ENCODE peak calls at places on chromosomes 3 and 15, in seven cellular contexts. One of them, this sample, is unnamed. For H3K27me3, the result is how much of the 10 kb centered on the place peaks cover.

GRCh38 chr3:27224197-27224596 is 145.0 kb downstream of the NEK10 start:
- DNase-seq in H1: no peak
- DNase-seq in trophoblast cell: no peak
- DNase-seq in H9: no peak
- DNase-seq in IMR-90: peak
- DNase-seq in mesenchymal stem cell: no peak
- DNase-seq in neuronal stem cell: no peak
- DNase-seq in this sample: no peak

GRCh38 chr3:177488740-177489139 is 291.5 kb upstream of the TBL1XR1 start:
- DNase-seq in trophoblast cell: no peak
- DNase-seq in neuronal stem cell: no peak
- DNase-seq in IMR-90: no peak
- DNase-seq in H1: no peak
- DNase-seq in H9: no peak
- DNase-seq in mesenchymal stem cell: no peak
- DNase-seq in this sample: no peak

GRCh38 chr15:52181938-52182780 is 9.0 kb downstream of the GNB5 start:
- DNase-seq in H9: no peak
- DNase-seq in neuronal stem cell: no peak
- DNase-seq in IMR-90: no peak
- DNase-seq in trophoblast cell: peak
- DNase-seq in mesenchymal stem cell: no peak
- DNase-seq in H1: no peak
- DNase-seq in this sample: no peak

GRCh38 chr15:89648106-89649012 is 6.9 kb downstream of the KIF7 start:
- DNase-seq in neuronal stem cell: no peak
- DNase-seq in H9: peak
- DNase-seq in mesenchymal stem cell: no peak
- DNase-seq in IMR-90: no peak
- DNase-seq in H1: peak
- DNase-seq in trophoblast cell: peak
- DNase-seq in this sample: no peak

GRCh38 chr3:65575376-65575840 is 463.3 kb downstream of the MAGI1 start:
- DNase-seq in H1: no peak
- DNase-seq in neuronal stem cell: no peak
- DNase-seq in trophoblast cell: peak
- DNase-seq in IMR-90: peak
- DNase-seq in H9: no peak
- DNase-seq in mesenchymal stem cell: peak
- DNase-seq in this sample: no peak

GRCh38 chr15:42494998-42495360 is 455 bp upstream of the SNAP23 start:
- DNase-seq in H9: no peak
- DNase-seq in trophoblast cell: peak
- DNase-seq in H1: no peak
- DNase-seq in neuronal stem cell: peak
- DNase-seq in IMR-90: peak
- DNase-seq in mesenchymal stem cell: peak
- DNase-seq in this sample: peak

GRCh38 chr3:115986555-115987207 is 363.4 kb downstream of the GAP43 start:
- DNase-seq in mesenchymal stem cell: peak
- DNase-seq in IMR-90: peak
- DNase-seq in H1: no peak
- DNase-seq in neuronal stem cell: no peak
- DNase-seq in H9: peak
- DNase-seq in trophoblast cell: peak
- DNase-seq in this sample: peak

GRCh38 chr3:54355795-54356194 is 233.4 kb downstream of the CACNA2D3 start:
- DNase-seq in H9: no peak
- DNase-seq in H1: no peak
- DNase-seq in trophoblast cell: no peak
- DNase-seq in neuronal stem cell: no peak
- DNase-seq in IMR-90: no peak
- DNase-seq in mesenchymal stem cell: no peak
- DNase-seq in this sample: no peak

GRCh38 chr15:92818658-92819311 is 81.3 kb upstream of the CHD2 start:
- DNase-seq in H9: no peak
- DNase-seq in trophoblast cell: peak
- DNase-seq in IMR-90: no peak
- DNase-seq in mesenchymal stem cell: no peak
- DNase-seq in H1: no peak
- DNase-seq in neuronal stem cell: no peak
- DNase-seq in this sample: peak

GRCh38 chr3:179861292-179861691 is 175.4 kb downstream of the PEX5L start:
- DNase-seq in mesenchymal stem cell: no peak
- DNase-seq in IMR-90: no peak
- DNase-seq in H1: no peak
- DNase-seq in neuronal stem cell: no peak
- DNase-seq in trophoblast cell: no peak
- DNase-seq in H9: no peak
- DNase-seq in this sample: no peak

GRCh38 chr15:55784284-55784683 is 41.3 kb upstream of the PRTG start:
- DNase-seq in IMR-90: no peak
- DNase-seq in H1: no peak
- DNase-seq in mesenchymal stem cell: peak
- DNase-seq in H9: no peak
- DNase-seq in trophoblast cell: no peak
- DNase-seq in neuronal stem cell: no peak
- DNase-seq in this sample: peak

GRCh38 chr15:66646308-66646707 is 55.7 kb upstream of the SMAD6 start:
- DNase-seq in H9: no peak
- DNase-seq in trophoblast cell: no peak
- DNase-seq in mesenchymal stem cell: peak
- DNase-seq in IMR-90: no peak
- DNase-seq in H1: no peak
- DNase-seq in neuronal stem cell: no peak
- DNase-seq in this sample: no peak

GRCh38 chr3:17810759-17811158 is 68.3 kb upstream of the TBC1D5 start:
- DNase-seq in H1: no peak
- DNase-seq in trophoblast cell: peak
- DNase-seq in neuronal stem cell: no peak
- DNase-seq in IMR-90: peak
- DNase-seq in mesenchymal stem cell: peak
- DNase-seq in H9: no peak
- DNase-seq in this sample: peak

GRCh38 chr3:197337656-197338055 is 39.2 kb upstream of the DLG1 start:
- DNase-seq in H1: peak
- DNase-seq in H9: no peak
- DNase-seq in neuronal stem cell: no peak
- DNase-seq in IMR-90: peak
- DNase-seq in trophoblast cell: no peak
- DNase-seq in mesenchymal stem cell: peak
- DNase-seq in this sample: no peak

GRCh38 chr3:194197981-194198695 is 62.2 kb downstream of the HES1 start:
- DNase-seq in mesenchymal stem cell: no peak
- DNase-seq in trophoblast cell: no peak
- DNase-seq in IMR-90: no peak
- DNase-seq in neuronal stem cell: no peak
- DNase-seq in H1: no peak
- DNase-seq in H9: no peak
- DNase-seq in this sample: no peak

GRCh38 chr3:64318001-64318400 is 92.7 kb upstream of the PRICKLE2 start:
- DNase-seq in H9: no peak
- DNase-seq in IMR-90: no peak
- DNase-seq in mesenchymal stem cell: no peak
- DNase-seq in trophoblast cell: no peak
- DNase-seq in H1: no peak
- DNase-seq in neuronal stem cell: no peak
- DNase-seq in this sample: no peak

GRCh38 chr3:45509038-45509767 is 85.3 kb upstream of the LIMD1 start:
- DNase-seq in mesenchymal stem cell: peak
- DNase-seq in neuronal stem cell: no peak
- DNase-seq in trophoblast cell: no peak
- DNase-seq in H1: no peak
- DNase-seq in IMR-90: peak
- DNase-seq in H9: peak
- DNase-seq in this sample: peak

GRCh38 chr3:128488636-128488994 is 4.4 kb downstream of the GATA2 start:
- DNase-seq in H1: no peak
- DNase-seq in trophoblast cell: no peak
- DNase-seq in neuronal stem cell: no peak
- DNase-seq in H9: no peak
- DNase-seq in mesenchymal stem cell: no peak
- DNase-seq in IMR-90: no peak
- DNase-seq in this sample: peak

GRCh38 chr3:52558436-52558835 is 22.0 kb downstream of the UQCC5 start:
- DNase-seq in IMR-90: no peak
- DNase-seq in trophoblast cell: peak
- DNase-seq in mesenchymal stem cell: no peak
- DNase-seq in H1: no peak
- DNase-seq in H9: no peak
- DNase-seq in neuronal stem cell: no peak
- DNase-seq in this sample: no peak

GRCh38 chr3:52843116-52843865 is 8.5 kb upstream of the MUSTN1 start:
- DNase-seq in H1: no peak
- DNase-seq in H9: no peak
- DNase-seq in IMR-90: no peak
- DNase-seq in neuronal stem cell: no peak
- DNase-seq in mesenchymal stem cell: no peak
- DNase-seq in trophoblast cell: peak
- DNase-seq in this sample: no peak

GRCh38 chr3:160564949-160565441 is 376 bp downstream of the KPNA4 start:
- DNase-seq in trophoblast cell: peak
- DNase-seq in neuronal stem cell: peak
- DNase-seq in IMR-90: peak
- DNase-seq in H1: peak
- DNase-seq in H9: peak
- DNase-seq in mesenchymal stem cell: peak
- DNase-seq in this sample: peak

GRCh38 chr3:88954853-88955252 is 152.6 kb upstream of the EPHA3 start:
- DNase-seq in IMR-90: no peak
- DNase-seq in mesenchymal stem cell: no peak
- DNase-seq in H1: no peak
- DNase-seq in neuronal stem cell: no peak
- DNase-seq in trophoblast cell: no peak
- DNase-seq in H9: no peak
- DNase-seq in this sample: no peak
- H3K27me3 ChIP-seq in IMR-90: under half
- H3K27me3 ChIP-seq in mesenchymal stem cell: under half
- H3K27me3 ChIP-seq in H1: under half
- H3K27me3 ChIP-seq in neuronal stem cell: under half
- H3K27me3 ChIP-seq in trophoblast cell: under half
- H3K27me3 ChIP-seq in H9: under half
- H3K27me3 ChIP-seq in this sample: under half

DNA sequence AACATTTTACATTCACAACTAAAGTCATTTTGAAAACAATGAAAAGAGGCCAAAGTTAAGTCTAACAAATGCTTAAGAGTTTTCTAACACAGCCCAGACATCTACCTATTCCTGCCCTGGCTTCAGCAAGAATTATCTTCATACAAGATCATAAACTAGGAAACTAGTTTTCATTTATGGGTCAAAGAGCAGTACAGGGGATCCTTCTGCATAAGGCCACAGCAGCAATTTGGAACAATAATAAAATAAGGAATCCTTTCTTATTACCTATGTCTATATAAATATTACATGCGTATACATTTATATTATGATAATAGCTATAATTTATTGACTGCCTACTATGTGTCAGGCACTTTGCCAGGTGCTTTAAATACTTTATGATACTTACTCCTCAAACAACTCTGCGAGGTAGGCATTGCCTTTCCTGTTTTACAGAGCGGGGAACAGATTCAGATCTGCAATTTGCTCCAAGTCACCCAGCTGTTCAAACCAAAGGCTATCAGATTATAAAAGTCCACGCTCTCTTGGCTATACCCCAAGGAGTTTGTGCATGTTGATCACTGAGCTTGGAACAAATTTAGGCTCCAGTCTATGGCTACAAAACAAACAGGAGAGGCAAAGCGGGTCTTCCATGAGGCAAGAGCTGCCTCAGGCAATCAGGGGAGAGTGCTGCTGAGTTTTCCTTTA is 196.4 kb downstream of the RORA start:
- DNase-seq in IMR-90: no peak
- DNase-seq in H9: no peak
- DNase-seq in neuronal stem cell: no peak
- DNase-seq in trophoblast cell: no peak
- DNase-seq in H1: no peak
- DNase-seq in mesenchymal stem cell: no peak
- DNase-seq in this sample: no peak
- H3K4me2 ChIP-seq in IMR-90: no peak
- H3K4me2 ChIP-seq in H9: no peak
- H3K4me2 ChIP-seq in neuronal stem cell: no peak
- H3K4me2 ChIP-seq in trophoblast cell: no peak
- H3K4me2 ChIP-seq in H1: no peak
- H3K4me2 ChIP-seq in mesenchymal stem cell: no peak
- H3K4me2 ChIP-seq in this sample: no peak

GRCh38 chr3:119641416-119641815 is 19.0 kb downstream of the POPDC2 start:
- DNase-seq in H1: no peak
- DNase-seq in trophoblast cell: no peak
- DNase-seq in neuronal stem cell: no peak
- DNase-seq in H9: no peak
- DNase-seq in mesenchymal stem cell: no peak
- DNase-seq in IMR-90: no peak
- DNase-seq in this sample: no peak
- H2BK5ac ChIP-seq in H1: no peak
- H2BK5ac ChIP-seq in trophoblast cell: no peak
- H2BK5ac ChIP-seq in neuronal stem cell: no peak
- H2BK5ac ChIP-seq in H9: no peak
- H2BK5ac ChIP-seq in mesenchymal stem cell: no peak
- H2BK5ac ChIP-seq in IMR-90: no peak
- H2BK5ac ChIP-seq in this sample: no peak

GRCh38 chr3:117708601-117709000 is 999.0 kb downstream of the TUSC7 start:
- DNase-seq in mesenchymal stem cell: no peak
- DNase-seq in IMR-90: peak
- DNase-seq in H1: no peak
- DNase-seq in trophoblast cell: no peak
- DNase-seq in H9: no peak
- DNase-seq in neuronal stem cell: no peak
- DNase-seq in this sample: no peak

GRCh38 chr3:117700573-117701360 is 991.2 kb downstream of the TUSC7 start:
- DNase-seq in H9: no peak
- DNase-seq in neuronal stem cell: no peak
- DNase-seq in trophoblast cell: no peak
- DNase-seq in IMR-90: peak
- DNase-seq in mesenchymal stem cell: no peak
- DNase-seq in H1: no peak
- DNase-seq in this sample: no peak

GRCh38 chr3:117709108-117709507 is 999.5 kb downstream of the TUSC7 start:
- DNase-seq in H9: no peak
- DNase-seq in IMR-90: no peak
- DNase-seq in H1: no peak
- DNase-seq in mesenchymal stem cell: no peak
- DNase-seq in trophoblast cell: no peak
- DNase-seq in neuronal stem cell: no peak
- DNase-seq in this sample: no peak

GRCh38 chr3:117706037-117706436 is 996.5 kb downstream of the TUSC7 start:
- DNase-seq in neuronal stem cell: no peak
- DNase-seq in trophoblast cell: peak
- DNase-seq in IMR-90: peak
- DNase-seq in mesenchymal stem cell: peak
- DNase-seq in H1: no peak
- DNase-seq in H9: no peak
- DNase-seq in this sample: no peak

DNA sequence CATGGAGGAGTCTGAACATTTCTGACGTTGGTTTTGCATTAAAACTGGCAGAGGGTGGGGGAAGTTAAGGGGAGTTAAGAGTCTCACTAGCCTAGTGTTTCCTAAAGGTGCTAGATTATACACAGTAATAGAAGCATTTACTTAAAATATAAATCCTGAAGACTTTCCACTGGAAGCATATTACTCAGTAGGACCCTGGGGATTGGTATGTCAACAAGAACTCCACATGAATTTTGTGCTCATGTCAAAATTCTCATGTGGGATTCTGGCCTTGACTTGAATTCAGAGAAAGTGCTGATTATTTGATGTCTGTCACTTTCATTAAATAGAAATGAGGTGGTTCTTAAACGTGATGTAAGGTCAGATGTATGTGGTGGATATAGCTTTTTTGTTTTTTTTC is 997.2 kb downstream of the TUSC7 start:
- DNase-seq in mesenchymal stem cell: peak
- DNase-seq in neuronal stem cell: no peak
- DNase-seq in trophoblast cell: no peak
- DNase-seq in IMR-90: no peak
- DNase-seq in H1: no peak
- DNase-seq in H9: no peak
- DNase-seq in this sample: no peak
- H3K27me3 ChIP-seq in mesenchymal stem cell: under half
- H3K27me3 ChIP-seq in neuronal stem cell: under half
- H3K27me3 ChIP-seq in trophoblast cell: under half
- H3K27me3 ChIP-seq in IMR-90: under half
- H3K27me3 ChIP-seq in H1: under half
- H3K27me3 ChIP-seq in H9: under half
- H3K27me3 ChIP-seq in this sample: under half